ENCODE peak calls at places on chromosomes 13 and 19, in six cellular contexts. U is hepatocyte, X is neural progenitor cell, M is OCI-LY7, R is GM23338, H is HCT116. Y is an unnamed sample.

GRCh38 chr19:13181747-13182388 is 31.7 kb downstream of the IER2 start:
- DNase-seq in U (peak), X (no peak), M (peak), R (no peak), H (no peak), Y (peak)

GRCh38 chr13:26867451-26868067 is 107.0 kb upstream of the GPR12 start:
- DNase-seq in U (peak), X (peak), M (peak), R (peak), H (no peak), Y (peak)

GRCh38 chr13:19818223-19818842 is 35.6 kb upstream of the PSPC1 start:
- DNase-seq in U (peak), X (peak), M (peak), R (peak), H (peak), Y (peak)

GRCh38 chr19:15443838-15444237 is 5.9 kb downstream of the WIZ start:
- DNase-seq in U (no peak), X (no peak), M (no peak), R (no peak), H (no peak), Y (no peak)

GRCh38 chr19:1264801-1265610 is 4.1 kb upstream of the CIRBP start:
- DNase-seq in U (peak), X (peak), M (peak), R (peak), H (no peak), Y (peak)

GRCh38 chr19:771332-771785 is 20.4 kb downstream of the MISP start:
- DNase-seq in U (peak), X (peak), M (peak), R (peak), H (peak), Y (peak)

GRCh38 chr13:109955598-109955997 is 169.2 kb upstream of the IRS2 start:
- DNase-seq in U (peak), X (no peak), M (no peak), R (no peak), H (no peak), Y (no peak)

GRCh38 chr19:18422530-18423191 is 3.5 kb downstream of the SSBP4 start:
- DNase-seq in U (no peak), X (no peak), M (peak), R (no peak), H (no peak), Y (no peak)

GRCh38 chr13:93338906-93339305 is 112.3 kb downstream of the GPC6 start:
- DNase-seq in U (no peak), X (no peak), M (no peak), R (no peak), H (no peak), Y (peak)

GRCh38 chr19:50777830-50778303 is 7.6 kb downstream of the GPR32 start:
- DNase-seq in U (no peak), X (peak), M (no peak), R (peak), H (no peak), Y (no peak)

GRCh38 chr13:20171364-20171763 is 10.5 kb upstream of the GJA3 start:
- DNase-seq in U (no peak), X (peak), M (no peak), R (no peak), H (no peak), Y (peak)

GRCh38 chr19:9075064-9075964 is 11.5 kb upstream of the OR1M1 start:
- DNase-seq in U (peak), X (peak), M (no peak), R (peak), H (peak), Y (peak)

GRCh38 chr19:752652-753517 is 2.0 kb downstream of the MISP start:
- DNase-seq in U (peak), X (no peak), M (no peak), R (no peak), H (peak), Y (peak)

GRCh38 chr13:66835040-66835628 is 395.0 kb downstream of the PCDH9 start:
- DNase-seq in U (peak), X (peak), M (no peak), R (no peak), H (no peak), Y (no peak)

GRCh38 chr19:15836595-15837398 is 21.3 kb upstream of the OR10H1 start:
- DNase-seq in U (no peak), X (no peak), M (peak), R (no peak), H (peak), Y (peak)

GRCh38 chr13:112120031-112120373 is 53.1 kb downstream of the SOX1 start:
- DNase-seq in U (no peak), X (no peak), M (no peak), R (no peak), H (no peak), Y (no peak)

GRCh38 chr13:99103536-99103935 is 97.1 kb upstream of the UBAC2 start:
- DNase-seq in U (no peak), X (peak), M (no peak), R (peak), H (no peak), Y (no peak)

GRCh38 chr13:75691183-75691582 is 55.1 kb downstream of the LMO7 start:
- DNase-seq in U (no peak), X (no peak), M (no peak), R (no peak), H (no peak), Y (peak)

GRCh38 chr13:76600086-76600485 is 286.1 kb downstream of the KCTD12 start:
- DNase-seq in U (no peak), X (no peak), M (no peak), R (no peak), H (no peak), Y (no peak)

GRCh38 chr19:54662730-54663129 is at the start of gene LILRB4:
- DNase-seq in U (no peak), X (no peak), M (peak), R (no peak), H (no peak), Y (no peak)
- H3K4me3 ChIP-seq in U (no peak), X (no peak), M (no peak), R (no peak), H (no peak), Y (no peak)

GRCh38 chr13:113802090-113802531 is 43.1 kb downstream of the TMEM255B start:
- DNase-seq in U (peak), X (peak), M (no peak), R (peak), H (no peak), Y (no peak)
- TF ChIP-seq CTCF in U (no peak), X (no peak), M (no peak), R (peak), H (no peak), Y (no peak)

GRCh38 chr13:48571121-48571901 is 38.4 kb upstream of the RCBTB2 start:
- DNase-seq in U (peak), X (no peak), M (peak), R (no peak), H (no peak), Y (no peak)
- TF ChIP-seq EZH2phosphoT487 in U (no peak), X (no peak), M (no peak), R (no peak), H (no peak), Y (no peak)

GRCh38 chr19:4077800-4078683 is 11.3 kb upstream of the ZBTB7A start:
- DNase-seq in U (peak), X (no peak), M (peak), R (peak), H (no peak), Y (peak)
- H3K4me3 ChIP-seq in U (no peak), X (no peak), M (peak), R (peak), H (no peak), Y (peak)